ENCODE peak calls at places on chromosomes 13 and 19, in nine cellular contexts. G, R, K, P, J, F, W, I and O are unnamed samples.

GRCh38 chr13:27012482-27013197 is 159.0 kb downstream of the USP12 start:
- DNase-seq in G (no peak), R (no peak), K (peak), P (peak), J (peak), F (no peak), W (peak), I (no peak), O (peak)

GRCh38 chr19:56707821-56708220 is 36.3 kb upstream of the ZNF835 start:
- DNase-seq in G (no peak), R (no peak), K (no peak), P (no peak), J (no peak), F (peak), W (no peak), I (no peak), O (no peak)

GRCh38 chr13:62033932-62034331 is 618.3 kb upstream of the PCDH20 start:
- DNase-seq in G (no peak), R (no peak), K (no peak), P (no peak), J (no peak), F (no peak), W (no peak), I (no peak), O (no peak)

GRCh38 chr13:99158846-99159245 is 41.8 kb upstream of the UBAC2 start:
- DNase-seq in G (no peak), R (no peak), K (no peak), P (no peak), J (peak), F (no peak), W (peak), I (no peak), O (no peak)

GRCh38 chr13:27770809-27771208 is 21.5 kb upstream of the GSX1 start:
- DNase-seq in G (no peak), R (peak), K (no peak), P (peak), J (peak), F (no peak), W (peak), I (peak), O (no peak)

GRCh38 chr13:110217811-110218210 is 89.1 kb downstream of the COL4A1 start:
- DNase-seq in G (no peak), R (no peak), K (no peak), P (no peak), J (no peak), F (no peak), W (peak), I (no peak), O (no peak)

GRCh38 chr19:1970003-1970805 is 29.2 kb downstream of the CSNK1G2 start:
- DNase-seq in G (no peak), R (no peak), K (no peak), P (no peak), J (peak), F (no peak), W (no peak), I (no peak), O (no peak)

GRCh38 chr13:32426981-32427851 is 714 bp downstream of the N4BP2L1 start:
- DNase-seq in G (peak), R (peak), K (peak), P (peak), J (no peak), F (peak), W (peak), I (peak), O (no peak)

GRCh38 chr13:39602614-39603366 is at the start of gene LHFPL6:
- DNase-seq in G (peak), R (peak), K (peak), P (peak), J (peak), F (peak), W (peak), I (peak), O (no peak)

GRCh38 chr19:7830823-7831222 is 805 bp downstream of the EVI5L start:
- DNase-seq in G (no peak), R (no peak), K (no peak), P (no peak), J (no peak), F (no peak), W (no peak), I (no peak), O (no peak)

GRCh38 chr13:73303858-73304257 is 245.1 kb downstream of the KLF5 start:
- DNase-seq in G (no peak), R (no peak), K (peak), P (peak), J (peak), F (no peak), W (peak), I (no peak), O (peak)

GRCh38 chr19:18453269-18454024 is 15.5 kb upstream of the ISYNA1 start:
- DNase-seq in G (no peak), R (no peak), K (no peak), P (peak), J (no peak), F (no peak), W (peak), I (no peak), O (no peak)

GRCh38 chr19:46133777-46134231 is 9.3 kb upstream of the IGFL3 start:
- DNase-seq in G (no peak), R (no peak), K (peak), P (no peak), J (no peak), F (no peak), W (no peak), I (no peak), O (no peak)

GRCh38 chr13:21012211-21012610 is 49.2 kb downstream of the LATS2 start:
- DNase-seq in G (no peak), R (no peak), K (no peak), P (no peak), J (no peak), F (no peak), W (no peak), I (no peak), O (no peak)

GRCh38 chr19:245457-245856 is 45.7 kb downstream of the PLPP2 start:
- DNase-seq in G (no peak), R (no peak), K (no peak), P (no peak), J (no peak), F (no peak), W (no peak), I (no peak), O (no peak)

GRCh38 chr13:20313896-20314295 is 81.8 kb upstream of the GJB6 start:
- DNase-seq in G (no peak), R (no peak), K (no peak), P (no peak), J (no peak), F (no peak), W (no peak), I (no peak), O (no peak)

GRCh38 chr13:46951516-46951915 is 54.7 kb upstream of the HTR2A start:
- DNase-seq in G (no peak), R (no peak), K (peak), P (no peak), J (peak), F (no peak), W (peak), I (no peak), O (no peak)

GRCh38 chr19:45645068-45645630 is 6.0 kb upstream of the EML2 start:
- DNase-seq in G (no peak), R (no peak), K (no peak), P (no peak), J (no peak), F (no peak), W (no peak), I (no peak), O (no peak)

GRCh38 chr19:4229179-4229931 is at the start of gene EBI3:
- DNase-seq in G (no peak), R (no peak), K (peak), P (peak), J (peak), F (no peak), W (no peak), I (no peak), O (peak)

GRCh38 chr19:32702010-32702409 is 10.4 kb downstream of the NUDT19 start:
- DNase-seq in G (no peak), R (no peak), K (no peak), P (no peak), J (no peak), F (no peak), W (no peak), I (no peak), O (no peak)

GRCh38 chr13:22106058-22106457 is 435.2 kb downstream of the FGF9 start:
- DNase-seq in G (no peak), R (no peak), K (no peak), P (no peak), J (no peak), F (no peak), W (no peak), I (no peak), O (no peak)

GRCh38 chr13:109818136-109818535 is 31.8 kb upstream of the IRS2 start:
- DNase-seq in G (no peak), R (no peak), K (no peak), P (no peak), J (peak), F (no peak), W (peak), I (no peak), O (no peak)

GRCh38 chr19:15673176-15673654 is 328 bp downstream of the CYP4F12 start:
- DNase-seq in G (no peak), R (peak), K (no peak), P (no peak), J (peak), F (no peak), W (no peak), I (no peak), O (no peak)

GRCh38 chr19:1154731-1155351 is 19.2 kb downstream of the SBNO2 start:
- DNase-seq in G (peak), R (peak), K (peak), P (peak), J (peak), F (peak), W (peak), I (no peak), O (no peak)

GRCh38 chr13:21109168-21109567 is 47.8 kb upstream of the LATS2 start:
- DNase-seq in G (no peak), R (no peak), K (no peak), P (no peak), J (no peak), F (no peak), W (no peak), I (no peak), O (no peak)

GRCh38 chr13:73657821-73658540 is 476.2 kb downstream of the KLF12 start:
- DNase-seq in G (no peak), R (peak), K (peak), P (peak), J (no peak), F (peak), W (no peak), I (no peak), O (no peak)

GRCh38 chr13:113599396-113599795 is 14.8 kb downstream of the TFDP1 start:
- DNase-seq in G (no peak), R (no peak), K (no peak), P (no peak), J (no peak), F (no peak), W (no peak), I (no peak), O (no peak)

GRCh38 chr19:19749332-19750130 is 16.6 kb upstream of the ZNF14 start:
- DNase-seq in G (peak), R (no peak), K (no peak), P (no peak), J (no peak), F (no peak), W (no peak), I (no peak), O (no peak)

GRCh38 chr19:6073858-6074708 is 36.2 kb downstream of the RFX2 start:
- DNase-seq in G (no peak), R (peak), K (no peak), P (no peak), J (no peak), F (no peak), W (no peak), I (no peak), O (no peak)

GRCh38 chr13:46124531-46124966 is 19.7 kb upstream of the CPB2 start:
- DNase-seq in G (peak), R (no peak), K (no peak), P (no peak), J (no peak), F (no peak), W (no peak), I (peak), O (no peak)

GRCh38 chr19:13881692-13882418 is 4.9 kb downstream of the NANOS3 start:
- DNase-seq in G (no peak), R (peak), K (no peak), P (peak), J (no peak), F (no peak), W (no peak), I (no peak), O (no peak)

GRCh38 chr19:658916-659839 is 3.8 kb downstream of the RNF126 start:
- DNase-seq in G (no peak), R (no peak), K (no peak), P (peak), J (peak), F (peak), W (peak), I (peak), O (no peak)

GRCh38 chr13:22423261-22423660 is 752.4 kb downstream of the FGF9 start:
- DNase-seq in G (no peak), R (no peak), K (no peak), P (no peak), J (no peak), F (no peak), W (no peak), I (no peak), O (no peak)

GRCh38 chr13:42990991-42991891 is 800 bp downstream of the EPSTI1 start:
- DNase-seq in G (no peak), R (peak), K (no peak), P (no peak), J (no peak), F (no peak), W (peak), I (no peak), O (no peak)

GRCh38 chr19:6340493-6341201 is 7.2 kb upstream of the ACER1 start:
- DNase-seq in G (no peak), R (no peak), K (no peak), P (no peak), J (no peak), F (no peak), W (no peak), I (peak), O (no peak)

GRCh38 chr13:113453962-113454361 is 674 bp upstream of the ADPRHL1 start:
- DNase-seq in G (no peak), R (no peak), K (peak), P (peak), J (no peak), F (no peak), W (no peak), I (no peak), O (no peak)

GRCh38 chr19:23520441-23520840 is 125.2 kb upstream of the ZNF91 start:
- DNase-seq in G (no peak), R (no peak), K (no peak), P (no peak), J (no peak), F (no peak), W (peak), I (no peak), O (no peak)

GRCh38 chr13:106566682-106567420 is 1.1 kb downstream of the ARGLU1 start:
- DNase-seq in G (peak), R (peak), K (peak), P (peak), J (peak), F (peak), W (peak), I (peak), O (no peak)

GRCh38 chr19:52622261-52622660 is 15.9 kb downstream of the ZNF83 start:
- DNase-seq in G (no peak), R (no peak), K (no peak), P (no peak), J (no peak), F (no peak), W (no peak), I (no peak), O (no peak)
- TF ChIP-seq CTCF in G (no peak), R (no peak), K (no peak), P (no peak), J (no peak), F (no peak), W (no peak), I (peak), O (peak)

GRCh38 chr19:48516536-48516935 is 4.9 kb upstream of the LMTK3 start:
- DNase-seq in G (no peak), R (no peak), K (no peak), P (no peak), J (no peak), F (no peak), W (no peak), I (no peak), O (no peak)
- H3K4me3 ChIP-seq in G (no peak), R (no peak), K (no peak), P (no peak), J (no peak), F (no peak), W (no peak), I (no peak), O (no peak)

GRCh38 chr13:19156013-19156825 is 25.4 kb downstream of the TUBA3C start:
- DNase-seq in G (no peak), R (no peak), K (no peak), P (no peak), J (no peak), F (no peak), W (no peak), I (no peak), O (no peak)
- TF ChIP-seq CTCF in G (no peak), R (no peak), K (no peak), P (no peak), J (no peak), F (no peak), W (no peak), I (no peak), O (no peak)

GRCh38 chr19:51127032-51127431 is 2.3 kb downstream of the SIGLEC9 start:
- DNase-seq in G (no peak), R (no peak), K (no peak), P (no peak), J (no peak), F (no peak), W (no peak), I (no peak), O (no peak)
- H3K4me3 ChIP-seq in G (no peak), R (no peak), K (no peak), P (no peak), J (no peak), F (no peak), W (no peak), I (no peak), O (no peak)

GRCh38 chr19:47794526-47794925 is 9.8 kb downstream of the TPRX1 start:
- DNase-seq in G (no peak), R (no peak), K (no peak), P (no peak), J (no peak), F (no peak), W (no peak), I (no peak), O (no peak)
- TF ChIP-seq CTCF in G (no peak), R (no peak), K (no peak), P (no peak), J (no peak), F (no peak), W (no peak), I (peak), O (peak)

GRCh38 chr19:12665281-12665573 is 1.3 kb downstream of the MAN2B1 start:
- DNase-seq in G (peak), R (peak), K (no peak), P (no peak), J (no peak), F (peak), W (no peak), I (peak), O (no peak)
- H3K4me3 ChIP-seq in G (no peak), R (peak), K (no peak), P (no peak), J (no peak), F (no peak), W (no peak), I (peak), O (no peak)